ENCODE peak calls at places on chromosome 15, in seven cellular contexts. N, O, T, D, K, E and P are unnamed samples.

GRCh38 chr15:45373961-45374360 is 4.4 kb downstream of the GATM start:
- DNase-seq in N (no peak), O (no peak), T (no peak), D (no peak), K (no peak), E (no peak), P (no peak)

GRCh38 chr15:101437618-101438481 is 51.7 kb downstream of the PCSK6 start:
- DNase-seq in N (no peak), O (no peak), T (no peak), D (no peak), K (no peak), E (no peak), P (no peak)

GRCh38 chr15:57445872-57446271 is 69.6 kb downstream of the CGNL1 start:
- DNase-seq in N (no peak), O (peak; percentile 53), T (no peak), D (peak; percentile 51), K (peak; percentile 38), E (no peak), P (no peak)

GRCh38 chr15:91032919-91033803 is 10.8 kb upstream of the VPS33B start:
- DNase-seq in N (peak; percentile 41), O (peak; percentile 29), T (peak; percentile 87), D (peak; percentile 7), K (peak; percentile 87), E (peak; percentile 43), P (peak; percentile 90)

GRCh38 chr15:69398541-69398940 is 15.6 kb upstream of the KIF23 start:
- DNase-seq in N (no peak), O (no peak), T (no peak), D (no peak), K (no peak), E (no peak), P (no peak)

GRCh38 chr15:87734571-87735373 is 521.8 kb downstream of the NTRK3 start:
- DNase-seq in N (no peak), O (no peak), T (no peak), D (no peak), K (no peak), E (no peak), P (no peak)

GRCh38 chr15:31266712-31267111 is 59.9 kb upstream of the KLF13 start:
- DNase-seq in N (no peak), O (no peak), T (no peak), D (no peak), K (no peak), E (no peak), P (no peak)

GRCh38 chr15:67945951-67946700 is 106.3 kb upstream of the RNU6-1 start:
- DNase-seq in N (no peak), O (peak; percentile 66), T (no peak), D (peak; percentile 51), K (peak; percentile 83), E (no peak), P (no peak)

GRCh38 chr15:77019476-77020331 is 24.8 kb downstream of the PSTPIP1 start:
- DNase-seq in N (no peak), O (no peak), T (no peak), D (no peak), K (no peak), E (no peak), P (no peak)

GRCh38 chr15:60720493-60721231 is 241.7 kb upstream of the ICE2 start:
- DNase-seq in N (no peak), O (no peak), T (no peak), D (no peak), K (no peak), E (no peak), P (no peak)

GRCh38 chr15:83208357-83208661 is 686 bp upstream of the HDGFL3 start:
- DNase-seq in N (no peak), O (no peak), T (no peak), D (peak; percentile 22), K (peak; percentile 81), E (no peak), P (no peak)

GRCh38 chr15:43106486-43106829 is 620 bp upstream of the UBR1 start:
- DNase-seq in N (no peak), O (no peak), T (no peak), D (no peak), K (no peak), E (no peak), P (no peak)

GRCh38 chr15:100879461-100880138 is at the start of gene ALDH1A3:
- DNase-seq in N (peak; percentile 73), O (peak; percentile 74), T (no peak), D (peak; percentile 57), K (peak; percentile 56), E (no peak), P (no peak)

GRCh38 chr15:92681141-92681622 is 25.6 kb upstream of the FAM174B start:
- DNase-seq in N (no peak), O (peak; percentile 94), T (no peak), D (peak; percentile 74), K (no peak), E (peak; percentile 41), P (no peak)

GRCh38 chr15:64112077-64112772 is 16.4 kb downstream of the SNX1 start:
- DNase-seq in N (no peak), O (no peak), T (no peak), D (no peak), K (no peak), E (no peak), P (no peak)

GRCh38 chr15:55884223-55884622 is 109.2 kb downstream of the NEDD4 start:
- DNase-seq in N (no peak), O (peak; percentile 59), T (no peak), D (peak; percentile 76), K (no peak), E (no peak), P (no peak)

GRCh38 chr15:76953913-76954312 is 22.4 kb downstream of the RCN2 start:
- DNase-seq in N (no peak), O (no peak), T (no peak), D (no peak), K (no peak), E (no peak), P (no peak)

GRCh38 chr15:66096711-66097058 is 156.9 kb downstream of the MEGF11 start:
- DNase-seq in N (no peak), O (no peak), T (no peak), D (no peak), K (no peak), E (no peak), P (no peak)

GRCh38 chr15:29924750-29925149 is 102.5 kb upstream of the TJP1 start:
- DNase-seq in N (no peak), O (peak; percentile 90), T (peak; percentile 47), D (peak; percentile 89), K (peak; percentile 97), E (no peak), P (no peak)

DNA sequence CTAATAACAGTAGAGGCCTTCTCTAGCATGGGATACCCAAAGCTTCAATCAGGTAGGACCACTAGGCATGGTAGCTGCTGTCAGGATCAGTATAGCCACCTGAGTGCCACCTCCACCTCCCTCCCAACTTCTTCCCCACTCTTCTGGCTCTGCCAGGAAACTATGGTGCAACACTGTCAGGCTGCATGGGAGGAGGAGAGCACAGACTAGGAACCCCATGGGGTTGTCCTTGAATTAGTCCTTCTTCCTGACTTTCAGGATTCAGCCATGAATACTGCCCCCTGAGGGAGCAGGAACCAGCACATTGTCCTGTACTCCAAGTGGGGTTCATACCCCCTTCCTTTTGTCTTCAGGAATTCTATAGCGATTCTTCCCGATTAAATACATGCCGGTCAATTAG is 340.8 kb upstream of the ONECUT1 start:
- DNase-seq in N (no peak), O (no peak), T (no peak), D (no peak), K (no peak), E (no peak), P (no peak)
- TF ChIP-seq CTCF in N (no peak), O (no peak), T (no peak), D (no peak), K (no peak), E (no peak), P (no peak)

GRCh38 chr15:74962219-74962618 is 5.6 kb upstream of the RPP25 start:
- DNase-seq in N (no peak), O (no peak), T (no peak), D (no peak), K (no peak), E (no peak), P (no peak)
- H3K4me3 ChIP-seq in N (no peak overlapping the region), O (no peak overlapping the region), T (no peak overlapping the region), D (no peak overlapping the region), K (no peak overlapping the region), E (no peak overlapping the region), P (no peak overlapping the region)

DNA sequence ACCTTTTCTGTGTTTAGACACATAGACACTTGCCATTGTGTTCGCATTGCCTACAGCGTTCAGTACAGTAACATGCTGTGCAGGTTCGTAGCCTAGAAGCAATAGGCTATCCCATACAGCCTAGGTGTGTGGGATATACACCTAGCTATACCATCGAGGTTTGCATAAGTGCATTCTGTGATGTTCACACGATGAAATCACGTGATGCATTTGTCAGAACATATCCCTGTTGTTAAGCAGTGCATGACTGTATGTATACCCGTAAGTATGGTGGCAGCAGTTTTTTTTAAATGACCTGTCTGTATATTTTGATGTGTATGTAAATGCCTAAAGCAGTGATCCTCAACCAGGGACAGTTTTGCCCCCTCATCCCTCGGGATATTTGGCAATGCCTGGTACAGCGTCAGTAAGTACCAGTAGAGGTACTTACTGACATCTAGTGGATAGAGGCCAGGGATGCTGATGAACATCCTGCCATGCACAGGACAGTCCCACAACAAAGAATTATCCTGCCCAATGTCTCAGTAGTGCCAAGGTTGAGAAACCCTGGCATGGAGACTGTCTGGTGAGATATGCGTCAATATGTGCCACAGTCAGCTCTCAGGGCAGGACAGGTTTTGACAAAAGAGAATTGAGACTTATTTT is 129.1 kb downstream of the HCN4 start:
- DNase-seq in N (no peak), O (peak; percentile 21), T (no peak), D (no peak), K (peak; percentile 34), E (no peak), P (peak; percentile 48)
- TF ChIP-seq CTCF in N (peak; percentile 4), O (peak; percentile 35), T (peak; percentile 20), D (no peak), K (peak; percentile 32), E (no peak), P (peak; percentile 87)

DNA sequence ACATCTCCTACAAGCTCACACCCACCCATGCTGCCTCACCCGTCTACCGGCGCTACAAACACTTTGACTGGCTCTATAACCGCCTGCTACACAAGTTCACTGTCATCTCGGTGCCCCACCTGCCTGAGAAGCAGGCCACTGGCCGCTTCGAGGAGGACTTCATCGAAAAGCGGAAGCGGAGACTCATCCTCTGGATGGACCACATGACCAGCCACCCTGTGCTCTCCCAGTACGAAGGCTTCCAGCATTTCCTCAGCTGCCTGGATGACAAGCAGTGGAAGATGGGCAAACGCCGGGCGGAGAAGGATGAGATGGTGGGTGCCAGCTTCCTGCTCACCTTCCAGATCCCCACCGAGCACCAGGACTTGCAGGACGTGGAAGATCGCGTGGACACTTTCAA is 2.1 kb downstream of the SNX33 start:
- DNase-seq in N (no peak), O (no peak), T (no peak), D (no peak), K (no peak), E (no peak), P (no peak)
- H3K4me3 ChIP-seq in N (peak overlapping the region; percentile 93), O (peak overlapping the region; percentile 83), T (peak overlapping the region; percentile 82), D (peak overlapping the region; percentile 86), K (no peak overlapping the region), E (no peak overlapping the region), P (no peak overlapping the region)